ENCODE peak calls at places on chromosome 3, in eight cellular contexts. J is GM12878, F is Panc1, B is PC-3, C is esophagus squamous epithelium, A is upper lobe of right lung, D is lower lobe of right lung, G is colonic mucosa. K is an unnamed sample.

GRCh38 chr3:48492461-48493202 is 11.3 kb downstream of the SHISA5 start:
- DNase-seq in C (no peak), J (no peak), F (no peak), G (no peak), D (no peak), A (no peak), B (no peak), K (peak)

GRCh38 chr3:127077506-127078064 is 94.7 kb downstream of the PLXNA1 start:
- DNase-seq in C (no peak), F (no peak), A (peak), J (no peak), B (no peak), G (no peak), D (peak), K (no peak)

GRCh38 chr3:172326993-172327392 is 121.3 kb downstream of the GHSR start:
- DNase-seq in G (no peak), A (no peak), F (no peak), C (no peak), B (no peak), J (no peak), D (no peak), K (no peak)

GRCh38 chr3:69085543-69086132 is 901 bp downstream of the ARL6IP5 start:
- DNase-seq in D (peak), C (no peak), J (no peak), B (no peak), A (peak), F (no peak), G (peak), K (peak)

GRCh38 chr3:141385386-141386079 is 17.2 kb downstream of the ZBTB38 start:
- DNase-seq in G (no peak), J (no peak), C (no peak), D (no peak), A (no peak), B (no peak), F (no peak), K (peak)

GRCh38 chr3:131794766-131795381 is 239.9 kb downstream of the CPNE4 start:
- DNase-seq in B (peak), A (no peak), D (no peak), J (no peak), G (peak), F (peak), C (no peak), K (peak)

GRCh38 chr3:158845748-158846350 is 44.0 kb downstream of the MFSD1 start:
- DNase-seq in F (no peak), D (no peak), C (no peak), B (peak), J (no peak), G (peak), A (no peak), K (peak)

GRCh38 chr3:115922681-115923347 is 299.5 kb downstream of the GAP43 start:
- DNase-seq in B (peak), J (no peak), G (no peak), D (no peak), F (no peak), A (no peak), C (no peak), K (peak)

GRCh38 chr3:29746163-29746562 is 465.3 kb downstream of the RBMS3 start:
- DNase-seq in A (no peak), F (no peak), C (no peak), G (no peak), B (no peak), D (no peak), J (no peak), K (no peak)

GRCh38 chr3:146491303-146491702 is 21.9 kb upstream of the PLSCR2 start:
- DNase-seq in A (no peak), D (no peak), B (peak), F (no peak), C (no peak), J (no peak), G (no peak), K (no peak)

GRCh38 chr3:138300657-138301056 is 29.0 kb downstream of the NME9 start:
- DNase-seq in J (no peak), B (no peak), F (no peak), A (no peak), C (no peak), G (no peak), D (no peak), K (no peak)

GRCh38 chr3:171028025-171028778 is 1.7 kb upstream of the SLC2A2 start:
- DNase-seq in C (no peak), G (peak), A (peak), F (no peak), B (no peak), J (no peak), D (peak), K (peak)

GRCh38 chr3:28334552-28334951 is 14.0 kb upstream of the ZCWPW2 start:
- DNase-seq in F (no peak), C (no peak), D (no peak), G (no peak), J (no peak), B (peak), A (no peak), K (no peak)

GRCh38 chr3:36866358-36866757 is 78.5 kb downstream of the TRANK1 start:
- DNase-seq in G (no peak), F (no peak), C (no peak), D (no peak), J (no peak), B (peak), A (no peak), K (no peak)

GRCh38 chr3:185764168-185764988 is 60.5 kb downstream of the IGF2BP2 start:
- DNase-seq in F (no peak), D (no peak), G (no peak), A (no peak), J (no peak), B (no peak), C (no peak), K (peak)

GRCh38 chr3:46709721-46710120 is 7.9 kb downstream of the PRSS50 start:
- DNase-seq in G (no peak), B (no peak), J (no peak), D (peak), F (no peak), A (peak), C (no peak), K (no peak)

GRCh38 chr3:138945646-138946553 is 1.0 kb downstream of the FOXL2 start:
- DNase-seq in D (no peak), F (no peak), G (peak), J (no peak), C (no peak), B (no peak), A (no peak), K (no peak)

GRCh38 chr3:49787536-49787935 is 1.2 kb upstream of the IP6K1 start:
- DNase-seq in B (no peak), G (no peak), C (no peak), J (no peak), F (no peak), A (no peak), D (no peak), K (no peak)

GRCh38 chr3:44969170-44969569 is 6.8 kb downstream of the ZDHHC3 start:
- DNase-seq in J (no peak), G (no peak), C (no peak), D (no peak), A (no peak), B (no peak), F (no peak), K (peak)

GRCh38 chr3:149247929-149248691 is 26.5 kb upstream of the CP start:
- DNase-seq in A (no peak), B (peak), F (no peak), G (no peak), C (no peak), J (no peak), D (no peak), K (peak)

GRCh38 chr3:169945313-169945712 is 21.3 kb upstream of the SEC62 start:
- DNase-seq in B (no peak), C (peak), J (peak), G (peak), F (no peak), D (peak), A (no peak), K (peak)

GRCh38 chr3:16824085-16824696 is 60.6 kb upstream of the PLCL2 start:
- DNase-seq in F (no peak), G (no peak), A (no peak), D (no peak), J (peak), B (no peak), C (no peak), K (peak)

GRCh38 chr3:71585891-71586809 is 2.6 kb upstream of the FOXP1 start:
- DNase-seq in C (no peak), B (peak), D (no peak), F (peak), J (no peak), A (no peak), G (no peak), K (peak)

GRCh38 chr3:10557783-10558373 is 52.5 kb upstream of the ATP2B2 start:
- DNase-seq in J (no peak), A (peak), D (no peak), G (no peak), B (peak), F (no peak), C (no peak), K (no peak)

GRCh38 chr3:105444725-105445124 is 78.0 kb downstream of the ALCAM start:
- DNase-seq in C (no peak), J (no peak), A (no peak), F (no peak), B (peak), G (no peak), D (no peak), K (no peak)

GRCh38 chr3:89690649-89691048 is 583.2 kb downstream of the EPHA3 start:
- DNase-seq in D (no peak), B (peak), C (no peak), A (no peak), G (no peak), J (no peak), F (no peak), K (no peak)

GRCh38 chr3:11060500-11061251 is 68.1 kb downstream of the SLC6A1 start:
- DNase-seq in G (peak), J (no peak), B (peak), C (no peak), F (no peak), A (peak), D (peak), K (peak)

GRCh38 chr3:106913111-106913698 is 464.0 kb upstream of the CCDC54 start:
- DNase-seq in D (no peak), J (no peak), G (no peak), C (no peak), A (no peak), F (no peak), B (no peak), K (no peak)

GRCh38 chr3:119681279-119681678 is 4.1 kb upstream of the COX17 start:
- DNase-seq in G (no peak), B (peak), C (no peak), A (no peak), J (no peak), F (peak), D (no peak), K (peak)

GRCh38 chr3:158434412-158435038 is 136.5 kb upstream of the MLF1 start:
- DNase-seq in B (peak), A (no peak), J (peak), C (no peak), G (peak), F (peak), D (no peak), K (peak)

GRCh38 chr3:125125822-125126245 is 70.0 kb upstream of the HEG1 start:
- DNase-seq in J (no peak), F (no peak), B (no peak), D (no peak), A (no peak), C (no peak), G (no peak), K (no peak)

GRCh38 chr3:131582438-131582837 is 79.7 kb upstream of the MRPL3 start:
- DNase-seq in G (no peak), J (no peak), F (no peak), C (no peak), D (no peak), B (no peak), A (no peak), K (no peak)

GRCh38 chr3:164048451-164048850 is 1029.8 kb downstream of the SI start:
- DNase-seq in D (no peak), G (no peak), A (no peak), C (no peak), B (no peak), J (no peak), F (no peak), K (no peak)

GRCh38 chr3:164049836-164050235 is 1028.5 kb downstream of the SI start:
- DNase-seq in G (no peak), F (no peak), C (no peak), B (no peak), A (no peak), J (no peak), D (no peak), K (no peak)
- H3K4me3 ChIP-seq in G (no peak), F (no peak), C (no peak), B (no peak), A (no peak), J (no peak), D (no peak), K (no peak)

GRCh38 chr3:81760215-81760614 is 1.2 kb downstream of the GBE1 start:
- DNase-seq in A (no peak), J (no peak), F (no peak), D (no peak), C (no peak), G (no peak), B (peak), K (no peak)

GRCh38 chr3:81761904-81762565 is 590 bp upstream of the GBE1 start:
- DNase-seq in D (no peak), G (no peak), A (no peak), B (no peak), F (no peak), C (no peak), J (no peak), K (no peak)

GRCh38 chr3:81758275-81758674 is 3.2 kb downstream of the GBE1 start:
- DNase-seq in A (no peak), B (peak), J (no peak), D (no peak), C (no peak), G (no peak), F (no peak), K (no peak)

GRCh38 chr3:81764665-81765064 is 3.2 kb upstream of the GBE1 start:
- DNase-seq in C (no peak), A (no peak), B (no peak), F (no peak), G (no peak), J (no peak), D (no peak), K (no peak)

DNA sequence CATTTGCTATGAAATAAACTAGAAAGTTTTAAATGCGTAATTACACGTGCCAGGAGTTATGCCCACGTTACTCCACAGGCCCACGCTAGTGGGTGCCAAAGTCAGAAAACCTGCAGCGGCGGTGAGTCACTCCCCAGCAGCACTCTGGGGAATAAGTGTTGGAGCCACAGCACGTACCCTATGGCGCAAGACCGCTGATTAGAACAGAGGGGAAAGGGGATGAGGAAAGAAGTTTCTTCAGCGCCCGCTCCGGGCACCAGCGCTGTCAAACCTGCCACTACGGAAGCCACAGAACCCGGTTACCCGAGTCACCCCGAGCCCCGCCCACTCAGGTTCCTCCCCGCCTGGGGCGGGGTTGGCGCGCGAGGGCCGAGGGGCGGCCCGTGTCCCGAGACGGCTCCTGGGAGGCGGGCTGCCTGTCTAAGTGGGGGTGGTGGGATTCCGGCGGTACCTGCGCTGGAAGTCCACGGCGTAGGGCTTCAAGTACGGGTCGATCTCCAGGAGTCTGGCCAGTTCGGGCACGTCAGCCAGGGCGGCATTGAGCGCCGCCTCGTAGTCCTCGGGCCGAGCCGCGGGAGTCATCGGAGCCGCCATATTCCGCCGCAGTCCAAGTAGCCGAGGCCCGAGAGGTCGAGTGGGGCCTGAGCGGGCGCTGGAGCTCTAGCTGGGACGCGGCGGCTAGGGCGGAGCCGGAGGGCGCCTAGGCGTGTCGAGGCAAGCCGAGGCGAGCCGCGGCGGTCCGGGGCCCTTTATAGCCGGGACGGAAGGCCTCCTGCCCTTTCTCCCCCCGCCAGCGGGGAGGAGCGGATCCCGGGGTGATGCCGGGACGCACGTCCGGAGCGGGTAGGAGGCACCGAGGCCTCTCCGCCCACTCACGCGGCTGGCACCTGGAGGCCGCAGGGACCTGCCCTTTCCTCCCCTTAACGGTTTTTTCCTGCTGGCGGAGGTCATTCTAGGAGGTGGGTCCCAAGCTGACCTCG is at the start of gene GBE1:
- DNase-seq in B (peak), C (peak), D (peak), J (peak), A (peak), F (peak), G (peak), K (peak)
- TF ChIP-seq CTCF in B (peak), C (peak), D (peak), J (peak), A (peak), F (peak), G (no peak), K (peak)

GRCh38 chr3:35640186-35640584 is 860 bp downstream of the ARPP21 start:
- DNase-seq in J (no peak), D (no peak), B (no peak), F (no peak), G (no peak), A (no peak), C (no peak), K (no peak)
- H3K4me3 ChIP-seq in J (no peak), D (peak), B (peak), F (no peak), G (no peak), A (no peak), C (peak), K (no peak)

DNA sequence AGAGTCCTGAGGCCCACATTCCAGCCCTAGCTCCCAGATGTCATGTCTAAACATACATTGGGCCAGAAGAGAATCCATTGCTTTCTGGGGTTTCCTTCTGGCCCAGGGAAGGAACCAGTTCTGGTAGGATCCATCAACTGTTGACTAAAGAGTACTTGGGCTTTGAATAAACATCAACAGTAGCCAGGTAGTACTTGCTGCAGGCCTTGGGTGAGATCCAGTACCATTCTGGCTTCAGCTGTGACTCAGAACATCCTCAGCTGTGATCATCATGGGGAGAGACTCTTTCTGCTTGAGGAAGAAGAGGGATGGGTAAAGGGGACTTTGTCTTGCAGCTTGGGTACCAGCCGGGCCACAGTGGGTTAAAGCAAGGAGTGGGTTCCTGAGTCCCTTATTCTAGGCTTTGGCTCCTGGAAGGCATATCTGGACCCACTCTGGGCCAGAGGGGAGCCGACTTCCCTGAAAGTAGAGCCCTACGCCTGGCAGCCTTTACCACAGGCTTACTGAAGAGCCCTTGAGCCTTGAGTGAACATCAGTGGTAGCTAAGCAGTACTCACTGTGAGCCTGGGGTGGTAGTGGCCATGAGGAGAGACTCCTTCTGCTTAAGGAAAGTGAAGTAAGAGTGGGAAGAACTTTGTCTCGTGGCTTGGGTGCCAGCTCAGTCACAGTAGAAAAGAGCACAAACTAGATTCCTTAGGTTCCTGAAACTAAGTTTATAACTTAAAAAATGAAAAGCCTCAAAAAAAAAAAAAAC is 128.3 kb downstream of the GOLIM4 start:
- DNase-seq in G (no peak), A (no peak), B (peak), C (no peak), F (no peak), D (peak), J (no peak), K (no peak)
- TF ChIP-seq CTCF in G (no peak), A (no peak), B (no peak), C (no peak), F (no peak), D (no peak), J (no peak), K (no peak)

GRCh38 chr3:194485471-194485875 is 1.3 kb downstream of the ATP13A3 start:
- DNase-seq in D (no peak), F (no peak), A (no peak), J (no peak), C (no peak), B (peak), G (no peak), K (no peak)

GRCh38 chr3:194485876-194486539 is 794 bp downstream of the ATP13A3 start:
- DNase-seq in D (peak), A (peak), F (no peak), J (no peak), G (peak), B (peak), C (no peak), K (peak)

GRCh38 chr3:194486540-194487288 is at the start of gene ATP13A3:
- DNase-seq in A (peak), G (peak), D (peak), C (peak), F (no peak), B (peak), J (no peak), K (peak)

GRCh38 chr3:194483850-194484249 is 3.0 kb downstream of the ATP13A3 start:
- DNase-seq in D (no peak), C (no peak), F (no peak), G (no peak), A (no peak), J (no peak), B (no peak), K (no peak)

DNA sequence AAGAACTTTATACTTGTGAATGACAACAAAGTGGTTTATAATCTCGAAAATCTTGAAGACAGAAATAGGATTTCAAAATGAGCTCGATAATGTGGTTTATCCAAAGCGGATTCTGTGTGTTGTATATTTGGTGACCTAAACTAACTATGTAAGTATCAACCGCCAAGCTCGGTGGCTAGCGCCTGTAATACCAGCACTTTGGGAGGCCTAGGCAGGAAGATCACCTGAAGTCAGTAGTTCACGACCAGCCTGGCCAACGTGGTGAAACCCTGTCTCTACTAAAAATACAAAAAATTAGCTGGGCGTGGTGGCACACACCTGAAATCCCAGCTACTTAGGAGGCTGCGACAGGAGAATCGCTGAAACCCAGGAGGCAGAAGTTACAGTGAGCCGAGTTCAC is 2.2 kb downstream of the ATP13A3 start:
- DNase-seq in A (no peak), B (no peak), D (no peak), G (no peak), F (no peak), J (no peak), C (no peak), K (no peak)
- H3K4me3 ChIP-seq in A (peak), B (peak), D (peak), G (no peak), F (peak), J (peak), C (no peak), K (no peak)

DNA sequence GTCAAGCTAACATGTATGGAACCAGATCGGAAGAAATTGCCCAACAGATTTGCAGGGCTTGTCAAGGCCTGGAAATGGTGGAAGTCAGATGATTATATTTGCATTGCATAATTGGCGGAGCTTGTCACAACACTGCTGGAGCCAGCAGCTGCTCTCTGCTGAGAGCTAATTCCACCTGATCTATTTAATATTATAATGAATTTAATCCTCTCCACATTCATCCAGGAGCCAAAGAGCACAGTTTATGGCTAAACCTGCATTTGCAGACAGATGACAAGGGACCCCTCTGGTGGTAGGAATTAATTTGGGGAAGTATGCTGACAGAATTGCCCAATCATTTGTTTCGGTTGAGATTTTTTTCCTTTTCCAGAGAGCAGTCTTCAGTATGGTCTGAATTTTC is 730.2 kb downstream of the TUSC7 start:
- DNase-seq in C (no peak), A (no peak), F (no peak), G (no peak), J (no peak), D (no peak), B (peak), K (no peak)
- TF ChIP-seq CTCF in C (peak), A (peak), F (peak), G (no peak), J (no peak), D (peak), B (peak), K (no peak)